ENCODE peak calls at places on chromosomes 1 and 21, in four cellular contexts. Z is epithelial cell of esophagus; U is memory B cell; S is CD8-positive, alpha-beta T cell. C is an unnamed sample.

GRCh38 chr21:20875741-20876140 is 122.5 kb upstream of the NCAM2 start:
- DNase-seq in Z (no peak), U (no peak), S (no peak), C (no peak)

GRCh38 chr21:45504021-45504515 is 38.2 kb downstream of the SLC19A1 start:
- DNase-seq in Z (no peak), U (no peak), S (no peak), C (no peak)

GRCh38 chr1:23615423-23615822 is 56.1 kb upstream of the ID3 start:
- DNase-seq in Z (no peak), U (no peak), S (no peak), C (no peak)

GRCh38 chr1:84957956-84958355 is 39.0 kb downstream of the MCOLN2 start:
- DNase-seq in Z (no peak), U (no peak), S (no peak), C (no peak)

GRCh38 chr1:167136191-167136614 is 42.3 kb downstream of the STYXL2 start:
- DNase-seq in Z (peak), U (no peak), S (no peak), C (no peak)

GRCh38 chr1:47231314-47232186 is 475 bp downstream of the TAL1 start:
- DNase-seq in Z (peak), U (no peak), S (no peak), C (no peak)

GRCh38 chr1:5574641-5575040 is 417.6 kb downstream of the NPHP4 start:
- DNase-seq in Z (no peak), U (no peak), S (no peak), C (no peak)

GRCh38 chr1:94737124-94737998 is 82.8 kb upstream of the SLC44A3 start:
- DNase-seq in Z (no peak), U (no peak), S (no peak), C (no peak)

GRCh38 chr1:90458023-90458422 is 259.1 kb downstream of the BARHL2 start:
- DNase-seq in Z (no peak), U (no peak), S (no peak), C (no peak)

GRCh38 chr1:95353185-95353584 is 119.2 kb downstream of the RWDD3 start:
- DNase-seq in Z (peak), U (no peak), S (no peak), C (no peak)

GRCh38 chr1:66980745-66981367 is 56.1 kb downstream of the MIER1 start:
- DNase-seq in Z (peak), U (no peak), S (no peak), C (no peak)

GRCh38 chr1:109687641-109688499 is at the start of gene GSTM1:
- DNase-seq in Z (no peak), U (peak), S (no peak), C (peak)

GRCh38 chr21:45537746-45538291 is 4.4 kb downstream of the SLC19A1 start:
- DNase-seq in Z (no peak), U (no peak), S (no peak), C (no peak)

GRCh38 chr21:32726742-32727477 is 903 bp downstream of the SYNJ1 start:
- DNase-seq in Z (peak), U (peak), S (no peak), C (no peak)

C was measured in natural killer cell.